ENCODE peak calls at places on chromosome 21, in five cellular contexts. R, S, K, I and B are unnamed samples.

GRCh38 chr21:40194181-40194580 is 326.9 kb downstream of the PCP4 start:
- DNase-seq in R (no peak), S (no peak), K (no peak), I (no peak), B (no peak)

GRCh38 chr21:16108561-16109070 is 378.8 kb downstream of the USP25 start:
- DNase-seq in R (no peak), S (no peak), K (no peak), I (no peak), B (no peak)

GRCh38 chr21:33019885-33020557 is 5.7 kb upstream of the OLIG2 start:
- DNase-seq in R (no peak), S (no peak), K (no peak), I (no peak), B (no peak)

GRCh38 chr21:41901099-41901498 is 22.0 kb upstream of the PRDM15 start:
- DNase-seq in R (peak; percentile 79), S (peak; percentile 53), K (no peak), I (no peak), B (no peak)

GRCh38 chr21:23401278-23401677 is 2206.0 kb downstream of the MRPL39 start:
- DNase-seq in R (no peak), S (no peak), K (no peak), I (no peak), B (no peak)

GRCh38 chr21:34890724-34891609 is 158.1 kb downstream of the RUNX1 start:
- DNase-seq in R (peak; percentile 20), S (no peak), K (no peak), I (no peak), B (peak; percentile 82)

GRCh38 chr21:14484188-14485009 is 61.7 kb downstream of the SAMSN1 start:
- DNase-seq in R (no peak), S (no peak), K (no peak), I (no peak), B (no peak)

GRCh38 chr21:23463365-23463764 is 2143.9 kb downstream of the MRPL39 start:
- DNase-seq in R (no peak), S (no peak), K (no peak), I (no peak), B (no peak)

GRCh38 chr21:39575778-39576177 is 37.0 kb upstream of the B3GALT5 start:
- DNase-seq in R (no peak), S (no peak), K (no peak), I (no peak), B (no peak)

GRCh38 chr21:27359141-27359540 is 392.3 kb upstream of the ADAMTS5 start:
- DNase-seq in R (no peak), S (no peak), K (no peak), I (no peak), B (no peak)

GRCh38 chr21:41361786-41362604 is at the start of gene MX2:
- DNase-seq in R (peak; percentile 36), S (peak; percentile 66), K (no peak), I (peak; percentile 86), B (peak; percentile 96)

GRCh38 chr21:41045534-41046268 is 122.3 kb upstream of the BACE2 start:
- DNase-seq in R (no peak), S (peak; percentile 64), K (no peak), I (no peak), B (peak; percentile 89)

DNA sequence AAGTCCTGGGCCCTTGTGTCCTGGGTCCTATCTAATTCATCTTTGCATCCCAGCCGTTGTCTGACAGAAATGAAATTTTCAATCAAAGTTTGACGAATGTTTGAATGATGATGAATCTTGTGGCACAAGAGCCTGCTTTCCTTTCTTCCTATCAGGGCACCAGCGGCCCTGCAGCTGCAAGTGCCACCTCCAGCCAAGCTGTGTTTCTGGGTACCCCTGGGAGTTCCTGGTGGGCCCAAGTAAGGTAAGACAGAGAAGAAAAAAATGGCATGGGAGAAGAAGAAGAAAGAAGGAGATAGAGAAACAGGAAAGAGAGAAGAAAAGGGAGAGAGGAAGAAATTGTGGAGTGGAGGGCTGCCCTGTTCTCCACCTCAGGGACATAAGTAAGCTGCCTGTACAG is 782.1 kb upstream of the TPTE start:
- DNase-seq in R (no peak), S (no peak), K (no peak), I (no peak), B (peak; percentile 91)
- TF ChIP-seq EP300 in R (no peak), S (no peak), K (no peak), I (no peak), B (no peak)

GRCh38 chr21:36705679-36706481 is 7.0 kb downstream of the SIM2 start:
- DNase-seq in R (no peak), S (no peak), K (no peak), I (no peak), B (no peak)
- H3K4me1 ChIP-seq in R (peaks cover 3% of the 10 kb centered on the region), S (peaks cover 79% of the 10 kb centered on the region), K (peaks cover 18% of the 10 kb centered on the region), I (no peaks in the 10 kb centered on the region), B (peaks cover 73% of the 10 kb centered on the region)

GRCh38 chr21:43585924-43586411 is 73.3 kb downstream of the HSF2BP start:
- DNase-seq in R (peak; percentile 72), S (peak; percentile 79), K (peak; percentile 78), I (peak; percentile 92), B (peak; percentile 94)
- TF ChIP-seq EP300 in R (peak; percentile 59), S (peak; percentile 45), K (peak; percentile 91), I (peak; percentile 99), B (peak; percentile 77)

GRCh38 chr21:38254970-38255369 is 1.8 kb upstream of the KCNJ15 start:
- DNase-seq in R (no peak), S (peak; percentile 39), K (no peak), I (no peak), B (no peak)
- H3K4me1 ChIP-seq in R (no peaks in the 10 kb centered on the region), S (peaks cover 50% of the 10 kb centered on the region), K (peaks cover 18% of the 10 kb centered on the region), I (no peaks in the 10 kb centered on the region), B (no peaks in the 10 kb centered on the region)

GRCh38 chr21:43313939-43314405 is 113.0 kb downstream of the SIK1 start:
- DNase-seq in R (no peak), S (no peak), K (no peak), I (no peak), B (no peak)

GRCh38 chr21:43313221-43313938 is 113.6 kb downstream of the SIK1 start:
- DNase-seq in R (no peak), S (no peak), K (no peak), I (no peak), B (no peak)

GRCh38 chr21:43311303-43311817 is 115.6 kb downstream of the SIK1 start:
- DNase-seq in R (no peak), S (peak; percentile 64), K (no peak), I (no peak), B (no peak)

GRCh38 chr21:43312751-43313169 is 114.2 kb downstream of the SIK1 start:
- DNase-seq in R (no peak), S (peak; percentile 81), K (no peak), I (no peak), B (no peak)

DNA sequence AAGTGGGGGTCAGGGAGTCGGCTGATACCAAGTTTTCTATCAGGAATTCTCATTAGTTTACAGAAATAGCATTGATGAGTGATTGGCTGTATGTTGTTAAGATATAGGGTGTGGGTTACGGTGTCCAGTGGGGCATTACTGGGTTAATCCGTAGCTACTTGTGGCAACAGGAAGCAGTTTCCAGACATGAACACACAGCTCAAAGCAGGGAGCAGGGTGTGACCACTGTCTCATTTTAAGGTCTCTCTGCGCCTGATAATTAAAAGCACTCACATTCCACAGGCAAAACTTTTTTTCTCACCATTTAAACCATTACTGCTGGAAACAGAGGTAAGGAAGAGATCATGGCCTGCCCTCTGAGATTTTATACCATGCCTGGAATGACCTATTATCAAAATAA is 114.9 kb downstream of the SIK1 start:
- DNase-seq in R (no peak), S (no peak), K (no peak), I (no peak), B (no peak)
- TF ChIP-seq EP300 in R (no peak), S (no peak), K (no peak), I (no peak), B (no peak)

DNA sequence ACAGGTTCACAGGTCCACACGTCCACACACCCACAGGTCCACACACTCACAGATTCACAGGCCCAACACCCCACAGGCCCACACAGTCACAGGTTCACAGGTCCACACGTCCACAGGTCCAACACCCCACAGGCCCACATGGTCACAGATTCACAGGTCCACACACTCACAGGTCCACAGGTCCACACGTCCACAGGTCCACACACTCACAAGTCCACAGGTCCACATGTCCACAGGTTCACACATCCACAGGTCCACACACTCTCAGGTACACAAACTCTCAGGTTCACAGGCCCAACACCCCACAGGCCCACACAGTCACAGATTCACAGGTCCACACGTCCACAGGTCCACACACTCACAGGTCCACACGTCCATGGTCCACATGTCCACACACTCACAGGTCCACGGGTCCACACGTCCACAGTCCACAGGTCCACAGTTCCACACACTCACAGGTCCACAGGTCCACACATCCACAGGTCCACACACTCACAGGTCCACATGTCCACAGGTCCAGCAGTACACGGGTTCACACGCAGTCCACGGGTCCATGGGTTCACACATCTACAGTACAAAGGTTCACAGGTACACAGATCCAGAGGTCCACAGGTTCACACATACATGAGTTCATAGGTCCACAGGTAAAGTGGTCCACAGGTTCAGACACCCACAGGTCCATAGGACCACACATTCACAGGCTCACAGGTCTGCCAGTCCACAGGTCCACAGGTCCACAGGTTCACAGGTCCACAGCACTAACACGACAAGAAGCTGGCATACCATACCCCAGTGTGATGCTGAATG is 39.4 kb upstream of the COL6A2 start:
- DNase-seq in R (no peak), S (peak; percentile 16), K (no peak), I (no peak), B (no peak)
- H3K4me1 ChIP-seq in R (peaks cover 30% of the 10 kb centered on the region), S (peaks cover 36% of the 10 kb centered on the region), K (peaks cover 1% of the 10 kb centered on the region), I (no peaks in the 10 kb centered on the region), B (peaks cover 64% of the 10 kb centered on the region)

GRCh38 chr21:45048968-45049367 is 25.4 kb upstream of the ADARB1 start:
- DNase-seq in R (no peak), S (no peak), K (no peak), I (no peak), B (no peak)

GRCh38 chr21:45050786-45051489 is 23.4 kb upstream of the ADARB1 start:
- DNase-seq in R (no peak), S (no peak), K (no peak), I (no peak), B (no peak)

GRCh38 chr21:45051580-45052434 is 22.6 kb upstream of the ADARB1 start:
- DNase-seq in R (no peak), S (no peak), K (no peak), I (no peak), B (no peak)

GRCh38 chr21:45049725-45050359 is 24.5 kb upstream of the ADARB1 start:
- DNase-seq in R (no peak), S (no peak), K (no peak), I (no peak), B (no peak)

DNA sequence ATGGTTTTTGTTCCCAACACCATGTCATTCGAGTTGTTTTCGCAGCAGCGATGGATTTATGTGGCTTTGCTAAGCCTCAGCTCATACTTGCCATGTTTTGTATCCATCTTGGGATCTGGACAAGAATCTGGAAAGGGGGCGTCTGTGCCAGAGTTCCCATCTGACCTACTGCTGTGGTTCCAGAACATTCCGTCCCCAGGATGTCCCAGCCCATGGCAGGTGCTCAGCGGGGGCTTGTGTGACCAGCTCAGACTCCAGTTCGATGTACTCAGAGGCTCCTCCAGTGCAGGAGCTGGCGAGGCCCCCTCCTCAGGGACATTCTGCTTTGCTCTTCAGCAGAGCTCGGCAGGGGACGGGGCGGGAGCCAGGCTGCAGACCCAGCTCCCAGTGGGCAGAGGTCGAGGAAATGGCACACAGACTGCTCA is 24.0 kb upstream of the ADARB1 start:
- DNase-seq in R (no peak), S (no peak), K (no peak), I (no peak), B (no peak)
- TF ChIP-seq EP300 in R (no peak), S (peak; percentile 100), K (no peak), I (no peak), B (peak; percentile 99)

GRCh38 chr21:26124896-26125295 is 45.7 kb downstream of the APP start:
- DNase-seq in R (no peak), S (no peak), K (no peak), I (no peak), B (no peak)
- H3K4me1 ChIP-seq in R (peaks cover 11% of the 10 kb centered on the region), S (peaks cover 68% of the 10 kb centered on the region), K (peaks cover 53% of the 10 kb centered on the region), I (no peaks in the 10 kb centered on the region), B (peaks cover 73% of the 10 kb centered on the region)